ENCODE peak calls at places on chromosomes 4 and X, in nine cellular contexts. One of them, this sample, is unnamed.
A peak's percentile ranks its signal among the peaks of the same experiment; 100 is the strongest.

GRCh38 chr4:60403986-60404385 is 796.1 kb upstream of the ADGRL3 start:
- DNase-seq in type B pancreatic cell: no peak
- DNase-seq in MCF 10A: no peak
- DNase-seq in progenitor cell of endocrine pancreas: no peak
- DNase-seq in fibroblast of lung: no peak
- DNase-seq in retinal pigment epithelial cell: no peak
- DNase-seq in neural crest cell: no peak
- DNase-seq in Calu3: no peak
- DNase-seq in fibroblast of villous mesenchyme: no peak
- DNase-seq in this sample: no peak

GRCh38 chr4:79399076-79399475 is 9.0 kb downstream of the GK2 start:
- DNase-seq in type B pancreatic cell: no peak
- DNase-seq in MCF 10A: no peak
- DNase-seq in progenitor cell of endocrine pancreas: no peak
- DNase-seq in fibroblast of lung: no peak
- DNase-seq in retinal pigment epithelial cell: no peak
- DNase-seq in neural crest cell: no peak
- DNase-seq in Calu3: no peak
- DNase-seq in fibroblast of villous mesenchyme: no peak
- DNase-seq in this sample: no peak

GRCh38 chr4:140103676-140104075 is 50.3 kb downstream of the MAML3 start:
- DNase-seq in type B pancreatic cell: no peak
- DNase-seq in MCF 10A: peak; percentile 27
- DNase-seq in progenitor cell of endocrine pancreas: no peak
- DNase-seq in fibroblast of lung: no peak
- DNase-seq in retinal pigment epithelial cell: no peak
- DNase-seq in neural crest cell: no peak
- DNase-seq in Calu3: no peak
- DNase-seq in fibroblast of villous mesenchyme: no peak
- DNase-seq in this sample: no peak

GRCh38 chr4:115355329-115355728 is 241.9 kb upstream of the NDST4 start:
- DNase-seq in type B pancreatic cell: no peak
- DNase-seq in MCF 10A: no peak
- DNase-seq in progenitor cell of endocrine pancreas: no peak
- DNase-seq in fibroblast of lung: no peak
- DNase-seq in retinal pigment epithelial cell: no peak
- DNase-seq in neural crest cell: no peak
- DNase-seq in Calu3: no peak
- DNase-seq in fibroblast of villous mesenchyme: no peak
- DNase-seq in this sample: no peak

GRCh38 chr4:47639531-47639930 is 154.5 kb downstream of the ATP10D start:
- DNase-seq in type B pancreatic cell: no peak
- DNase-seq in MCF 10A: no peak
- DNase-seq in progenitor cell of endocrine pancreas: no peak
- DNase-seq in fibroblast of lung: no peak
- DNase-seq in retinal pigment epithelial cell: no peak
- DNase-seq in neural crest cell: no peak
- DNase-seq in Calu3: no peak
- DNase-seq in fibroblast of villous mesenchyme: no peak
- DNase-seq in this sample: no peak

GRCh38 chr4:111836601-111837000 is 308.7 kb upstream of the FAM241A start:
- DNase-seq in type B pancreatic cell: no peak
- DNase-seq in MCF 10A: no peak
- DNase-seq in progenitor cell of endocrine pancreas: no peak
- DNase-seq in fibroblast of lung: no peak
- DNase-seq in retinal pigment epithelial cell: no peak
- DNase-seq in neural crest cell: no peak
- DNase-seq in Calu3: no peak
- DNase-seq in fibroblast of villous mesenchyme: no peak
- DNase-seq in this sample: no peak

GRCh38 chr4:143347495-143347894 is 10.8 kb downstream of the GAB1 start:
- DNase-seq in type B pancreatic cell: no peak
- DNase-seq in MCF 10A: no peak
- DNase-seq in progenitor cell of endocrine pancreas: no peak
- DNase-seq in fibroblast of lung: no peak
- DNase-seq in retinal pigment epithelial cell: no peak
- DNase-seq in neural crest cell: no peak
- DNase-seq in Calu3: no peak
- DNase-seq in fibroblast of villous mesenchyme: no peak
- DNase-seq in this sample: no peak

GRCh38 chr4:100075486-100076270 is 114.6 kb downstream of the DDIT4L start:
- DNase-seq in type B pancreatic cell: no peak
- DNase-seq in MCF 10A: no peak
- DNase-seq in progenitor cell of endocrine pancreas: no peak
- DNase-seq in fibroblast of lung: no peak
- DNase-seq in retinal pigment epithelial cell: no peak
- DNase-seq in neural crest cell: no peak
- DNase-seq in Calu3: no peak
- DNase-seq in fibroblast of villous mesenchyme: no peak
- DNase-seq in this sample: no peak

GRCh38 chr4:26632916-26633315 is 49.0 kb downstream of the TBC1D19 start:
- DNase-seq in type B pancreatic cell: no peak
- DNase-seq in MCF 10A: no peak
- DNase-seq in progenitor cell of endocrine pancreas: no peak
- DNase-seq in fibroblast of lung: no peak
- DNase-seq in retinal pigment epithelial cell: no peak
- DNase-seq in neural crest cell: no peak
- DNase-seq in Calu3: no peak
- DNase-seq in fibroblast of villous mesenchyme: peak; percentile 39
- DNase-seq in this sample: no peak

GRCh38 chr4:3408793-3409330 is 32.9 kb upstream of the HGFAC start:
- DNase-seq in type B pancreatic cell: no peak
- DNase-seq in MCF 10A: no peak
- DNase-seq in progenitor cell of endocrine pancreas: no peak
- DNase-seq in fibroblast of lung: no peak
- DNase-seq in retinal pigment epithelial cell: no peak
- DNase-seq in neural crest cell: no peak
- DNase-seq in Calu3: no peak
- DNase-seq in fibroblast of villous mesenchyme: no peak
- DNase-seq in this sample: no peak

GRCh38 chr4:153488719-153489384 is 22.7 kb downstream of the TMEM131L start:
- DNase-seq in type B pancreatic cell: no peak
- DNase-seq in MCF 10A: peak; percentile 23
- DNase-seq in progenitor cell of endocrine pancreas: no peak
- DNase-seq in fibroblast of lung: no peak
- DNase-seq in retinal pigment epithelial cell: no peak
- DNase-seq in neural crest cell: no peak
- DNase-seq in Calu3: no peak
- DNase-seq in fibroblast of villous mesenchyme: no peak
- DNase-seq in this sample: no peak

DNA sequence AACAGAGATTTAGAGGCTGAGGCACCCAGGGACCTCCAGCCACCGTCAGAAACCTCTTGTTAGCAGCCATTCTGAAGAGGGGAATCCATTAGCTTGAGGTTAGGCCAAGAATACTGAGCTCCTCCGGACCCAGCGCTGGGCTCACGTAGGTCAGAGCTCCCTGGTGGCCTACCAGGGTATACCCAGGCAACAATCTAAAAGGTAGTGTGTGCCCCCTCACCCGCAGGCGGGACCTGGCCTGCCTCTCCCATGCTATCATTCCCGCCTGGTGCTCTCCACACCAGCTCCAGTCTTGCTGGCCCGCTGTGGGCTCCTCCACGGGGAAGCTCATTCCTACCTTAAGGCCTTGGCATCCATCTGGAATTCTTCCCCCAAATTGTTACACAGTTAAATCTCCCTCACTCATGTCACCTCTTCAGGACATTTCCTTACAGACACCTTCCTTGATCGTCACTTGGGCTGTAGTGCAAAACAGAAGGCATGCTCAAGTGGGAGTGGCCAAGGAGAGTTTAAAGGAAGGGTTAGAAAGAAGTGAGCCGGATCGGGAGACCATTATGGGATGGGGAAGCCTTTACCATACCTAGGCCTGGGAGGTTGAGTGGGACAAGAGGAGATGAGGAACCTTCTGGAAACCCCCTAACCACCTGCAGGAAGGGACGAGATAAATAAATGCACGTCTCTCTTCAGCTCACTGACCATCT is 102.5 kb downstream of the UCHL1 start:
- DNase-seq in type B pancreatic cell: no peak
- DNase-seq in MCF 10A: no peak
- DNase-seq in progenitor cell of endocrine pancreas: no peak
- DNase-seq in fibroblast of lung: no peak
- DNase-seq in retinal pigment epithelial cell: no peak
- DNase-seq in neural crest cell: no peak
- DNase-seq in Calu3: peak; percentile 23
- DNase-seq in fibroblast of villous mesenchyme: no peak
- DNase-seq in this sample: no peak
- TF ChIP-seq CTCF in type B pancreatic cell: peak; percentile 55
- TF ChIP-seq CTCF in MCF 10A: no peak
- TF ChIP-seq CTCF in progenitor cell of endocrine pancreas: peak; percentile 43
- TF ChIP-seq CTCF in fibroblast of lung: no peak
- TF ChIP-seq CTCF in retinal pigment epithelial cell: peak; percentile 37
- TF ChIP-seq CTCF in neural crest cell: peak; percentile 44
- TF ChIP-seq CTCF in Calu3: no peak
- TF ChIP-seq CTCF in fibroblast of villous mesenchyme: no peak
- TF ChIP-seq CTCF in this sample: no peak

DNA sequence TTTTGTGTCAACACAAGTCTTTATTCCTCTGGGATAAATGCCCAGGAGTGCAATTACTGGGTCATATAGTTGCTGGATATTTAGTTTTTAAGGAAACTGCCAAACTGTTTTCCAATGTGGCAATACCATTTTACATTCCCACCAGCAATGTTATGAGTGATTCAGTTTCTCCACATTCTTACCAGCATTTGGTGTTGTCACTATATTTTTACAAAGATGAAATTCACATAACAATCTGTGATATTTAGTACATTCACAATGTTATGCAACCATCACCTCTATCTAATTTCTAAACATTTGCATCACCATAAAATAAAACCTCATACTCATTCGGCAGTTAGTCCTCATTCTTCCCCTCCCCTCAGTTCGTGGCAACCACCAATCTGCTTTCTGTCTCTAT is 75.0 kb downstream of the MAMLD1 start:
- DNase-seq in type B pancreatic cell: no peak
- DNase-seq in MCF 10A: peak; percentile 20
- DNase-seq in progenitor cell of endocrine pancreas: no peak
- DNase-seq in fibroblast of lung: peak; percentile 40
- DNase-seq in retinal pigment epithelial cell: no peak
- DNase-seq in neural crest cell: no peak
- DNase-seq in Calu3: no peak
- DNase-seq in fibroblast of villous mesenchyme: peak; percentile 54
- DNase-seq in this sample: no peak
- TF ChIP-seq CTCF in type B pancreatic cell: no peak
- TF ChIP-seq CTCF in MCF 10A: no peak
- TF ChIP-seq CTCF in progenitor cell of endocrine pancreas: no peak
- TF ChIP-seq CTCF in fibroblast of lung: no peak
- TF ChIP-seq CTCF in retinal pigment epithelial cell: no peak
- TF ChIP-seq CTCF in neural crest cell: no peak
- TF ChIP-seq CTCF in Calu3: no peak
- TF ChIP-seq CTCF in fibroblast of villous mesenchyme: no peak
- TF ChIP-seq CTCF in this sample: no peak

DNA sequence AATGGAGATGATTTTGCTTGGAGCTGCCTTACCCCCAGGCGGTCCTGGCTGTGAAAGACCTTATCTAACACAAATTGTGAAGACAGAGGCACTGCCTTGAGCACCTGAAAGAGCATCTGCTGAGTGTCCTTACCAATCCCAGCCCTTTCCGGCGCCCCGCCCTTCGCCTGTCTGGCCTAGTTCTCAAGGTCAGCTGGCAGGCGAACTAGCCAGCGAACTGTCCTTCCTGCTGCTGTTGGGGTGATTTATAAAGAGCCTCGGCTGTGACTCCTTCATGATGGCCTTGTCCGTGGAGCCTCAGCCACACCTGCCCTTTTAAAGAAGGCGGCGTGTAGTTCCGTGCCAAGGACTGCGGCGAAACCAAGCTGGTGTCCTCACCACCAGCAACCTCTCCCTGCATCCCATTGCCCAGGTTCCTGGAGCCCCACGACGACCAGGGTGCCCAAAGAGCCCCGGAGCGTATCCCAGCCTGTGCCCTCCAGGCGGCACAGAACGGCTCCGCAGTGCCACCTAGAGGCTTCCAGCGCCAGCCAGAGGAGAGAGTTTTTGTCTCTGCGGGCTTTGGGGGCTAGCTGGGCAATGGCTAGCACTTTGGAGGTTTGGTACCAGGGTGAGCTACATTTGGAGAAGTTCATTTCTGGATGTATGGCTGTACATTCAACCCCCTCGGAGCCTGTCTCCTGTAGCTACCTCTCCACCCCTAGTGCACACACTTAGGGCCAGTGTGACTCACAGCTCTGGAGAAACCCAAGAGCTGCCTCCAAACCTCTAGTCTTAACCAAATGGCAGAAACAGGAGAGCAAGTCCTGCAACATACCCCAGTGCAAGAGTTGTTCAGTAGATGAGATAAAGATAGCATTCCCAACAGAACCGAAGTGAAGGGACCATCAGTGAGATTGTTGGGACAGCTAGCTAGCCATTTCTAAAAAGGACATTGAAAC is 36.8 kb upstream of the VMA21 start:
- DNase-seq in type B pancreatic cell: no peak
- DNase-seq in MCF 10A: peak; percentile 39
- DNase-seq in progenitor cell of endocrine pancreas: peak; percentile 36
- DNase-seq in fibroblast of lung: peak; percentile 1
- DNase-seq in retinal pigment epithelial cell: no peak
- DNase-seq in neural crest cell: peak; percentile 43
- DNase-seq in Calu3: peak; percentile 51
- DNase-seq in fibroblast of villous mesenchyme: peak; percentile 3
- DNase-seq in this sample: peak; percentile 14
- TF ChIP-seq CTCF in type B pancreatic cell: peak; percentile 76
- TF ChIP-seq CTCF in MCF 10A: peak; percentile 65
- TF ChIP-seq CTCF in progenitor cell of endocrine pancreas: peak; percentile 67
- TF ChIP-seq CTCF in fibroblast of lung: peak; percentile 44
- TF ChIP-seq CTCF in retinal pigment epithelial cell: peak; percentile 74
- TF ChIP-seq CTCF in neural crest cell: peak; percentile 68
- TF ChIP-seq CTCF in Calu3: peak; percentile 61
- TF ChIP-seq CTCF in fibroblast of villous mesenchyme: peak; percentile 69
- TF ChIP-seq CTCF in this sample: no peak

GRCh38 chr4:89439533-89439932 is 131.9 kb upstream of the GPRIN3 start:
- DNase-seq in type B pancreatic cell: no peak
- DNase-seq in MCF 10A: no peak
- DNase-seq in progenitor cell of endocrine pancreas: no peak
- DNase-seq in fibroblast of lung: no peak
- DNase-seq in retinal pigment epithelial cell: peak; percentile 25
- DNase-seq in neural crest cell: no peak
- DNase-seq in Calu3: no peak
- DNase-seq in fibroblast of villous mesenchyme: no peak
- DNase-seq in this sample: no peak

GRCh38 chr4:89438102-89438831 is 130.7 kb upstream of the GPRIN3 start:
- DNase-seq in type B pancreatic cell: no peak
- DNase-seq in MCF 10A: peak; percentile 77
- DNase-seq in progenitor cell of endocrine pancreas: peak; percentile 13
- DNase-seq in fibroblast of lung: peak; percentile 46
- DNase-seq in retinal pigment epithelial cell: no peak
- DNase-seq in neural crest cell: no peak
- DNase-seq in Calu3: peak; percentile 50
- DNase-seq in fibroblast of villous mesenchyme: peak; percentile 60
- DNase-seq in this sample: peak; percentile 17

DNA sequence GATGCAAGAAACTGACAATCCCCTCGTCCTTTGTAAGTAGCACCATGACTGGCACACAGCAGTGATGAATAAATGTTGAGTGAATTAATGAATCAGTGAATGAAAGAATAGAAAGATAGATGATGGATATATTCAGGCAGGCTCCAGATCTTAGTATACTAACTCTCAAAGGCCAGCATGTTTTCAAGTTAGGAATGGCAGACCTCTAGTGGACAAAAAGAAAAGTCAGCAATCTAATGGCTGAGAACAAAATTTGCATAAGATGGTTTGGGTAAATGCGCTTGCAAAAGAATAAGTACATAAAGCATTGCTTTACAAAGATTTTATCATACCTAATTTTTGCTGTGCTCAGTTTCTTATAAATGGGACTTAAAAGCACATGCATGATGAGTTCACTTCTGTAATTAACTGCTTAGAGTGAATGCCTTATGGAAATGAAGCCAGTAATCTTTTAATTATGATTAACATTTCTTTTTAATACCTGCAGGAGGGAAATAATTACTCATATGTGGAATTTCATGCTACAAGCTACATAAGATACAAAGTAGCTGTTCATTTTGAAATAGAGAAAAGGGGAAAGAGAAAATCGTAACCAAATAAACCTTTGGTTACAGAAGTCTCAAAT is 126.9 kb upstream of the GPRIN3 start:
- DNase-seq in type B pancreatic cell: no peak
- DNase-seq in MCF 10A: peak; percentile 54
- DNase-seq in progenitor cell of endocrine pancreas: no peak
- DNase-seq in fibroblast of lung: peak; percentile 61
- DNase-seq in retinal pigment epithelial cell: no peak
- DNase-seq in neural crest cell: no peak
- DNase-seq in Calu3: no peak
- DNase-seq in fibroblast of villous mesenchyme: peak; percentile 41
- DNase-seq in this sample: no peak
- TF ChIP-seq CTCF in type B pancreatic cell: peak; percentile 82
- TF ChIP-seq CTCF in MCF 10A: peak; percentile 73
- TF ChIP-seq CTCF in progenitor cell of endocrine pancreas: peak; percentile 78
- TF ChIP-seq CTCF in fibroblast of lung: peak; percentile 85
- TF ChIP-seq CTCF in retinal pigment epithelial cell: peak; percentile 86
- TF ChIP-seq CTCF in neural crest cell: peak; percentile 80
- TF ChIP-seq CTCF in Calu3: peak; percentile 24
- TF ChIP-seq CTCF in fibroblast of villous mesenchyme: peak; percentile 70
- TF ChIP-seq CTCF in this sample: no peak